ENCODE peak calls at places on chromosomes 6 and 20, in ten cellular contexts. W is Panc1; A is cardiac fibroblast; G is NCI-H1436; K is stimulated activated CD4-positive, alpha-beta T cell treated with anti-CD3 and anti-CD28 coated beads, TNF-alpha, amount 100 ng/mL, for 24 hours; Q is naive thymus-derived CD4-positive, alpha-beta T cell; P is T-cell; N is stimulated activated CD8-positive, alpha-beta memory T cell treated with anti-CD3 and anti-CD28 coated beads, Interleukin-4, amount 100 ng/mL, for 24 hours; X is fibroblast of gingiva; M is ovary. B is an unnamed sample.

GRCh38 chr6:138815797-138816528 is 20.1 kb downstream of the ECT2L start:
- DNase-seq in W (peak), A (peak), G (peak), K (no peak), Q (no peak), P (no peak), N (no peak), X (peak), M (no peak), B (no peak)

GRCh38 chr6:81792826-81793225 is 40.3 kb upstream of the TENT5A start:
- DNase-seq in W (no peak), A (no peak), G (no peak), K (no peak), Q (no peak), P (no peak), N (no peak), X (no peak), M (no peak), B (no peak)

GRCh38 chr6:158060447-158061360 is 79.0 kb downstream of the SYNJ2 start:
- DNase-seq in W (no peak), A (peak), G (peak), K (no peak), Q (no peak), P (no peak), N (no peak), X (peak), M (peak), B (no peak)

GRCh38 chr20:20070871-20071726 is 18.8 kb downstream of the CFAP61 start:
- DNase-seq in W (no peak), A (no peak), G (no peak), K (no peak), Q (no peak), P (no peak), N (no peak), X (no peak), M (no peak), B (no peak)

GRCh38 chr20:40442181-40442963 is 246.7 kb downstream of the MAFB start:
- DNase-seq in W (no peak), A (peak), G (no peak), K (no peak), Q (no peak), P (no peak), N (no peak), X (peak), M (no peak), B (no peak)

GRCh38 chr6:106444777-106445507 is 84.4 kb downstream of the CRYBG1 start:
- DNase-seq in W (peak), A (peak), G (peak), K (no peak), Q (no peak), P (no peak), N (no peak), X (peak), M (no peak), B (no peak)

GRCh38 chr6:16402501-16402900 is 164.1 kb downstream of the GMPR start:
- DNase-seq in W (no peak), A (peak), G (no peak), K (no peak), Q (no peak), P (no peak), N (no peak), X (peak), M (no peak), B (no peak)

GRCh38 chr6:40721252-40721936 is 134.2 kb upstream of the LRFN2 start:
- DNase-seq in W (no peak), A (no peak), G (no peak), K (no peak), Q (no peak), P (no peak), N (no peak), X (no peak), M (no peak), B (no peak)

GRCh38 chr20:37774143-37774542 is 80.3 kb downstream of the CTNNBL1 start:
- DNase-seq in W (no peak), A (no peak), G (no peak), K (no peak), Q (no peak), P (no peak), N (no peak), X (peak), M (no peak), B (no peak)

GRCh38 chr6:166202321-166202733 is 34.7 kb upstream of the TBXT start:
- DNase-seq in W (no peak), A (no peak), G (no peak), K (no peak), Q (no peak), P (no peak), N (no peak), X (no peak), M (no peak), B (no peak)

GRCh38 chr20:53337419-53338101 is 256.1 kb downstream of the ZNF217 start:
- DNase-seq in W (no peak), A (no peak), G (no peak), K (no peak), Q (no peak), P (no peak), N (no peak), X (no peak), M (no peak), B (no peak)

GRCh38 chr6:160454303-160454702 is 106.1 kb downstream of the SLC22A3 start:
- DNase-seq in W (no peak), A (no peak), G (no peak), K (no peak), Q (no peak), P (no peak), N (no peak), X (no peak), M (no peak), B (no peak)

GRCh38 chr20:17857639-17858449 is 110.8 kb downstream of the SNX5 start:
- DNase-seq in W (no peak), A (no peak), G (no peak), K (no peak), Q (no peak), P (no peak), N (no peak), X (no peak), M (no peak), B (no peak)

GRCh38 chr20:38125157-38126056 is 39.7 kb downstream of the TGM2 start:
- DNase-seq in W (no peak), A (peak), G (no peak), K (no peak), Q (no peak), P (no peak), N (no peak), X (no peak), M (peak), B (no peak)

GRCh38 chr6:117531758-117532276 is 49.3 kb downstream of the DCBLD1 start:
- DNase-seq in W (no peak), A (no peak), G (no peak), K (no peak), Q (no peak), P (no peak), N (no peak), X (no peak), M (no peak), B (no peak)

GRCh38 chr20:2690213-2690612 is 2.4 kb upstream of the EBF4 start:
- DNase-seq in W (no peak), A (no peak), G (no peak), K (no peak), Q (no peak), P (no peak), N (no peak), X (no peak), M (no peak), B (no peak)

GRCh38 chr20:33158637-33159385 is 9.1 kb upstream of the BPIFA2 start:
- DNase-seq in W (no peak), A (no peak), G (no peak), K (no peak), Q (no peak), P (no peak), N (no peak), X (no peak), M (no peak), B (no peak)

GRCh38 chr6:143159001-143159400 is 98.3 kb downstream of the AIG1 start:
- DNase-seq in W (no peak), A (no peak), G (no peak), K (no peak), Q (no peak), P (no peak), N (no peak), X (no peak), M (no peak), B (no peak)

GRCh38 chr6:139922236-139922635 is 547.8 kb upstream of the CITED2 start:
- DNase-seq in W (no peak), A (no peak), G (no peak), K (no peak), Q (no peak), P (no peak), N (no peak), X (no peak), M (no peak), B (no peak)

GRCh38 chr20:62040933-62041332 is 24.7 kb downstream of the TAF4 start:
- DNase-seq in W (no peak), A (no peak), G (no peak), K (no peak), Q (no peak), P (no peak), N (no peak), X (no peak), M (no peak), B (no peak)

GRCh38 chr6:27668442-27669275 is 195.8 kb upstream of the ZNF184 start:
- DNase-seq in W (peak), A (peak), G (peak), K (peak), Q (peak), P (no peak), N (peak), X (peak), M (peak), B (peak)

GRCh38 chr20:3163099-3164042 is 3.7 kb upstream of the FASTKD5 start:
- DNase-seq in W (no peak), A (no peak), G (no peak), K (no peak), Q (no peak), P (no peak), N (no peak), X (no peak), M (no peak), B (no peak)

GRCh38 chr6:14144678-14145113 is 27.1 kb downstream of the CD83 start:
- DNase-seq in W (peak), A (peak), G (peak), K (peak), Q (peak), P (peak), N (peak), X (peak), M (peak), B (peak)

GRCh38 chr6:28485482-28485881 is 30.1 kb downstream of the GPX6 start:
- DNase-seq in W (no peak), A (no peak), G (no peak), K (no peak), Q (no peak), P (no peak), N (no peak), X (no peak), M (no peak), B (no peak)

GRCh38 chr20:42441862-42442196 is 747.9 kb downstream of the PTPRT start:
- DNase-seq in W (no peak), A (no peak), G (no peak), K (no peak), Q (no peak), P (no peak), N (no peak), X (no peak), M (no peak), B (no peak)

GRCh38 chr6:91781946-91782345 is 1195.1 kb upstream of the MAP3K7 start:
- DNase-seq in W (no peak), A (no peak), G (no peak), K (no peak), Q (no peak), P (no peak), N (no peak), X (no peak), M (no peak), B (no peak)

GRCh38 chr6:84426002-84426705 is 198.7 kb upstream of the CEP162 start:
- DNase-seq in W (no peak), A (no peak), G (no peak), K (no peak), Q (no peak), P (no peak), N (no peak), X (no peak), M (no peak), B (no peak)

GRCh38 chr6:113879186-113880096 is 22.3 kb downstream of the MARCKS start:
- DNase-seq in W (no peak), A (peak), G (peak), K (no peak), Q (no peak), P (no peak), N (no peak), X (peak), M (peak), B (no peak)

GRCh38 chr6:166525567-166525966 is 60.9 kb downstream of the RAMACL start:
- DNase-seq in W (no peak), A (no peak), G (no peak), K (no peak), Q (no peak), P (no peak), N (no peak), X (no peak), M (no peak), B (no peak)

GRCh38 chr20:22762576-22763256 is 178.3 kb upstream of the FOXA2 start:
- DNase-seq in W (no peak), A (no peak), G (no peak), K (no peak), Q (no peak), P (no peak), N (no peak), X (no peak), M (no peak), B (no peak)

GRCh38 chr6:30325150-30325872 is 1.4 kb upstream of the TRIM39 start:
- DNase-seq in W (no peak), A (peak), G (peak), K (peak), Q (no peak), P (peak), N (peak), X (peak), M (no peak), B (no peak)

GRCh38 chr6:72267470-72267869 is 354.4 kb upstream of the KCNQ5 start:
- DNase-seq in W (no peak), A (no peak), G (no peak), K (no peak), Q (no peak), P (no peak), N (no peak), X (no peak), M (no peak), B (no peak)

GRCh38 chr6:10531942-10532341 is 10.8 kb downstream of the GCNT2 start:
- DNase-seq in W (no peak), A (no peak), G (no peak), K (no peak), Q (no peak), P (no peak), N (no peak), X (no peak), M (no peak), B (no peak)

GRCh38 chr6:13260831-13261230 is 67.5 kb downstream of the TBC1D7 start:
- DNase-seq in W (no peak), A (no peak), G (no peak), K (no peak), Q (no peak), P (no peak), N (no peak), X (no peak), M (no peak), B (no peak)

GRCh38 chr20:58084966-58085365 is 143.5 kb downstream of the ANKRD60 start:
- DNase-seq in W (no peak), A (no peak), G (no peak), K (no peak), Q (no peak), P (no peak), N (no peak), X (peak), M (no peak), B (no peak)

GRCh38 chr6:151248295-151248694 is 8.5 kb downstream of the AKAP12 start:
- DNase-seq in W (no peak), A (no peak), G (no peak), K (no peak), Q (no peak), P (no peak), N (no peak), X (no peak), M (no peak), B (no peak)

GRCh38 chr20:12925214-12925755 is 83.5 kb upstream of the SPTLC3 start:
- DNase-seq in W (peak), A (peak), G (peak), K (no peak), Q (no peak), P (no peak), N (peak), X (peak), M (peak), B (no peak)

B was measured in stimulated activated effector memory CD8-positive, alpha-beta T cell treated with anti-CD3 and anti-CD28 coated beads, Interleukin-12 subunit alpha, Interleukin-12 subunit beta, amount 100 ng/mL, for 72 hours.